ENCODE peak calls at places on chromosomes 4 and X, in four cellular contexts. G, Q, J and H are unnamed samples.
A peak's percentile ranks its signal among the peaks of the same experiment; 100 is the strongest.

GRCh38 chr4:177119021-177119461 is 190.6 kb upstream of the NEIL3 start:
- DNase-seq in G (no peak), Q (no peak), J (no peak), H (no peak)

GRCh38 chrX:107826286-107827136 is 845 bp downstream of the MID2 start:
- DNase-seq in G (peak; percentile 41), Q (peak; percentile 70), J (no peak), H (peak; percentile 41)

GRCh38 chr4:142817442-142817841 is 28.7 kb downstream of the INPP4B start:
- DNase-seq in G (no peak), Q (no peak), J (peak; percentile 35), H (no peak)

GRCh38 chrX:104343408-104344129 is 88.8 kb upstream of the ESX1 start:
- DNase-seq in G (no peak), Q (peak; percentile 51), J (no peak), H (peak; percentile 36)

GRCh38 chr4:10721616-10722015 is 37.0 kb upstream of the CLNK start:
- DNase-seq in G (no peak), Q (no peak), J (no peak), H (no peak)

GRCh38 chr4:53497446-53498069 is 93.7 kb downstream of the LNX1 start:
- DNase-seq in G (peak; percentile 64), Q (no peak), J (peak; percentile 61), H (no peak)

GRCh38 chr4:10031663-10032590 is 10.6 kb upstream of the SLC2A9 start:
- DNase-seq in G (no peak), Q (peak; percentile 56), J (no peak), H (no peak)

GRCh38 chrX:49278081-49278480 is 8.5 kb downstream of the PPP1R3F start:
- DNase-seq in G (no peak), Q (no peak), J (no peak), H (no peak)

GRCh38 chr4:8336412-8337075 is 67.0 kb downstream of the HTRA3 start:
- DNase-seq in G (no peak), Q (no peak), J (no peak), H (no peak)

GRCh38 chr4:97104006-97104405 is 1039.3 kb downstream of the STPG2 start:
- DNase-seq in G (no peak), Q (no peak), J (no peak), H (no peak)

GRCh38 chrX:67917412-67918010 is 373.7 kb downstream of the AR start:
- DNase-seq in G (no peak), Q (no peak), J (no peak), H (no peak)

GRCh38 chr4:79917246-79917645 is 155.8 kb downstream of the ANTXR2 start:
- DNase-seq in G (no peak), Q (no peak), J (no peak), H (peak; percentile 31)

GRCh38 chr4:637536-637935 is 12.2 kb downstream of the PDE6B start:
- DNase-seq in G (no peak), Q (no peak), J (no peak), H (no peak)

GRCh38 chr4:55012363-55013255 is 112.8 kb downstream of the KDR start:
- DNase-seq in G (no peak), Q (no peak), J (no peak), H (no peak)

GRCh38 chr4:53908661-53909078 is 155.7 kb downstream of the CHIC2 start:
- DNase-seq in G (peak; percentile 39), Q (peak; percentile 85), J (no peak), H (no peak)

GRCh38 chr4:172844556-172844955 is 324.1 kb upstream of the GALNT7 start:
- DNase-seq in G (no peak), Q (no peak), J (no peak), H (no peak)

DNA sequence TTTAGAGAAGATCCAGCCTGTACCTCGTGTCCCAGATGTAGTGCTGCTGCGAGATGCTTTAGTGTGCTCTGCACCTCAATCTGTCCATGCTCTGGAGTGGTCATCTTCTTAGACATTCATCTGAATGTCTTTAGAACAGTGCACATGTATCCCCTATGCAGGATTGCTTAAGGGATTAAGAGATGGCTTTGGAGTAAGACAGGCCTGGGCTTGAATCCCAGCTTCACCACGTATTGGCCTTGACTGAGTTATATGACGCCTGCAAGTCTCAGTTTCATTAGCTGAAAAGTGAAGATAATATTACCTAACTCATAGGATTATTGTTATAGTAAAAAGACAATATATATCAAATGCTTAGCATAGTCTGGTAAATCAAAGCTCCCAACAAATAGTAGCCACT is 98.3 kb downstream of the NFKB1 start:
- DNase-seq in G (no peak), Q (no peak), J (no peak), H (no peak)
- H3K27ac ChIP-seq in G (no peak overlapping the region), Q (peak overlapping the region; percentile 98), J (no peak overlapping the region), H (no peak overlapping the region)

GRCh38 chr4:41525129-41525528 is 12.8 kb upstream of the LIMCH1 start:
- DNase-seq in G (no peak), Q (peak; percentile 35), J (no peak), H (no peak)

GRCh38 chr4:41524446-41524845 is 13.5 kb upstream of the LIMCH1 start:
- DNase-seq in G (no peak), Q (peak; percentile 32), J (no peak), H (no peak)

GRCh38 chr4:41530741-41531140 is 7.2 kb upstream of the LIMCH1 start:
- DNase-seq in G (no peak), Q (no peak), J (no peak), H (no peak)

GRCh38 chr4:41531561-41532245 is 6.3 kb upstream of the LIMCH1 start:
- DNase-seq in G (no peak), Q (no peak), J (no peak), H (no peak)

DNA sequence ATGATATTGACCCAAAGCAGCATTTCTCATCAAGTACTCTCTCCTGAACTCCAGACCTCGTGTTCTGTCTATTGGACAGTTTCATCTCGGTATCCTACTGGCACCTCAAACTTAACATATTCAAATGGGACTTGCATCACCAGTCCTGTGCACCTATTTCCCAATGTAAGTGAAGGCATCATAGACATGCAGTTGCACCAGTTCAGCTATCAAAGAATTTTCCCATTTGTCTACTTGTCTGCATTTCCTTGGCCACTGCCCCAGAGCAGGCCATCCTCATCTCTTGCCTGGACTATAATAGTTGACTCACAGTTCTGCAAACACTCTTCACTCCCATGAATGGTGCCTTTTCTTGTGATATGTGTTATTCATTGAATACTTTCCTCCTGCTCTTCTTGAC is 11.3 kb upstream of the LIMCH1 start:
- DNase-seq in G (no peak), Q (no peak), J (no peak), H (no peak)
- H3K27ac ChIP-seq in G (no peak overlapping the region), Q (no peak overlapping the region), J (no peak overlapping the region), H (no peak overlapping the region)

GRCh38 chrX:100913111-100913510 is 15.6 kb downstream of the XKRX start:
- DNase-seq in G (no peak), Q (no peak), J (no peak), H (no peak)
- H3K27ac ChIP-seq in G (no peak overlapping the region), Q (no peak overlapping the region), J (no peak overlapping the region), H (no peak overlapping the region)

DNA sequence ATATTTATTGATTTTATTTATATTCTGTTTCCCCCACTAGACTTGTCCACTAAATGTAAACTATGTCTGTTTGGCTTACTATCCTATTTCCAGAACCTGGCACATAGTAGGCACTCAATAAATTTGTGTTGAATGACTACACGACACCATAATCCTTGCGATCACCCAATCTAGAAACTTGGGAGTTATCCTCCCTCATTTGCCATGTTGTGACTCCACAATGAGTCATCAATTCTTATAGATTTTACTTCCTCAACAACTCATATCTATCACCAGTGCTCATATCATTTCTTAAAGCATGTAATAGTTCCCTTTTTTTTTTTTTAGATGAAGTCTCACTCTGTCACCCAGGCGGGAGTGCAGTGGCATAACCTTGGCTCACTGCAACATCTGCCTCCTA is 39.9 kb upstream of the VAMP7 start:
- DNase-seq in G (no peak), Q (no peak), J (no peak), H (no peak)
- H3K27ac ChIP-seq in G (no peak overlapping the region), Q (no peak overlapping the region), J (no peak overlapping the region), H (no peak overlapping the region)

GRCh38 chrX:318068-318738 is 393 bp downstream of the GTPBP6 start:
- DNase-seq in G (peak; percentile 99), Q (peak; percentile 100), J (peak; percentile 100), H (peak; percentile 99)

GRCh38 chrX:317424-318067 is 1.1 kb downstream of the GTPBP6 start:
- DNase-seq in G (peak; percentile 91), Q (no peak), J (no peak), H (no peak)

GRCh38 chrX:320126-320783 is 1.7 kb upstream of the GTPBP6 start:
- DNase-seq in G (peak; percentile 60), Q (no peak), J (no peak), H (no peak)

GRCh38 chrX:319579-320125 is 1.1 kb upstream of the GTPBP6 start:
- DNase-seq in G (peak; percentile 69), Q (no peak), J (no peak), H (no peak)

DNA sequence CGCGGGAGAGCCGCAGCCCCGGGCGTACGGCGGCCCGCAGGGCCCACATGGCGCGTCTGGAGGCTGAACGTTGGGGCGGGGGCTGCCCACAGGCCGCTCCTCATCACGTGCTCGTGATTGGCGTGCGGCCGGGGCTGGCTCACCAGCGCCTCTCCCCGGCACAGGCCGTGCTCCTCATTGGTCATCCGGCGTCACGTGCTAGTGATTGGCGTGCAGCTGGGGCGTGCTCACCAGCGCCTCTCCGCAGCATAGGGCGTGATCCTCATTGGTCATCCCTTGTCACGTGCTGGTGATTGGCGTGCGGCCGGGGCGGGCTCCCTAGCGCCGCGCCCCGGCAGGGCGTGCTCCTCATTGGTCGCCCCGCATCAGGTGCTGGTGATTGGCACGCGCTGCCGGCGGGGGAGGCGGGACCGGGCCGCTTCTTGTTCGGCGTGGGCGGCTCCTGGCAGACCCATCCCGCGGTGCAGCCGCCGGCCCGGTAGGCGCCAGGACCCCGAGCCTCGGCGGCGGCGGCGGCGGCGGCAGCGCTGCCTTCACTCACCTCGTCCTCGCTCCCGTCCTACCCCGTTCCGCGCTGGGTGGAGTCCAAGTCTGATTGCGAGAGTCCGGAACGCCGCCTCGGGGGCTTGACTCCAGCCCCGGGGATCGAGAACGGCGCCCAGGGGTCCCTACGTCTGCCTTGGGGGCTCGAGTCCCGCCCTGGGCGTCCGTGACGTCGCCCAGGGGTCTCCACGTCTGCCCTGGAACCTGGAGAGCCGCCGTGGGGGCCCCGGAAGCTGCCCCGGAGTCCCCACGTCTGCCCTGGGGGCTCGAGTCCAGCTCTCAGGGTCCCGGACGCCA is at the start of gene GTPBP6:
- DNase-seq in G (peak; percentile 99), Q (peak; percentile 99), J (peak; percentile 100), H (peak; percentile 98)
- H3K27ac ChIP-seq in G (peak within 1 kb of the TSS; percentile 99), Q (peak within 1 kb of the TSS; percentile 93), J (peak within 1 kb of the TSS; percentile 100), H (peak within 1 kb of the TSS; percentile 96)

DNA sequence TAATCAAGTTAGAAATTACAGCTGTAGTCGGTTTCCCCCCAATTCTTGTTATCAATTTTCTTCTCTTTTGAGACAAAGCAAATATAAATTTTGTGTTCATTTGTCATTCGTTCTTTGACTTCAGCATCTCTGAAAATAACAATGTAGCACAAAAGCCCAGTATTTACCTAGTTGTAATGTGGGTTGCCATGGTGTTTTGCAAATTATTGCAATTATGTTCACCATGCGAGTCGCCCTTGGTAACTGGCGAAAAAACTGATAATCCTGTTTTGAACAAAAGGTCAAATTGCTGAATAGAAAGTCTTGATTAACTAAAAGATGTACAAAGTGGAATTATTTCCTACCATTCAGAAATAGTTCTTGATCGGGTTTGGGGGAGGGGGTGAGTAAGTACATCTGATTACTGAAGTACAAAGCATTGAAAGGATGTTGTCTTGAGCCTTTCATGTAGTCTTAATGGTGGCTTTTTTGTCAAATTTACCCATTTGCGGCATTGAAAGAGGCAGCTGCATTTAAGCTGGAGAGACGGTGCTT is 138.9 kb downstream of the ARX start:
- DNase-seq in G (no peak), Q (no peak), J (no peak), H (no peak)
- H3K27ac ChIP-seq in G (peak overlapping the region; percentile 65), Q (no peak overlapping the region), J (no peak overlapping the region), H (no peak overlapping the region)

GRCh38 chrX:17375361-17375630 is 296 bp downstream of the NHS start:
- DNase-seq in G (no peak), Q (no peak), J (no peak), H (no peak)
- H3K27ac ChIP-seq in G (peak overlapping the region; percentile 70), Q (no peak overlapping the region), J (peak overlapping the region; percentile 79), H (no peak overlapping the region)